ENCODE peak calls at places on chromosomes 12 and 14, in five cellular contexts. R is HCT116, C is H1, Z is transverse colon, M is tibial nerve. L is an unnamed sample.

GRCh38 chr14:77883479-77884238 is 83.8 kb downstream of the ADCK1 start:
- DNase-seq in R (no peak), M (no peak), C (no peak), Z (no peak), L (peak; percentile 35)

GRCh38 chr14:77230914-77231313 is 40.1 kb downstream of the NGB start:
- DNase-seq in R (no peak), C (no peak), M (no peak), Z (no peak), L (no peak)

GRCh38 chr14:94367896-94368590 is 20.4 kb downstream of the SERPINA1 start:
- DNase-seq in Z (no peak), M (no peak), C (no peak), R (no peak), L (no peak)

GRCh38 chr12:109767991-109768900 is 54.6 kb downstream of the FAM222A start:
- DNase-seq in Z (no peak), R (no peak), M (no peak), C (peak; percentile 42), L (no peak)

GRCh38 chr14:65574611-65575010 is 162.1 kb downstream of the FUT8 start:
- DNase-seq in C (no peak), Z (no peak), R (no peak), M (no peak), L (no peak)

GRCh38 chr12:68565391-68565903 is 45.3 kb upstream of the RAP1B start:
- DNase-seq in C (no peak), M (no peak), R (no peak), Z (no peak), L (no peak)

GRCh38 chr12:68406134-68406576 is 74.0 kb upstream of the MDM1 start:
- DNase-seq in C (peak; percentile 51), Z (peak; percentile 94), R (no peak), M (peak; percentile 89), L (no peak)

GRCh38 chr12:24560192-24560591 is 388.7 kb downstream of the BCAT1 start:
- DNase-seq in M (no peak), C (no peak), R (no peak), Z (no peak), L (no peak)

GRCh38 chr12:105206686-105207374 is 29.1 kb downstream of the APPL2 start:
- DNase-seq in C (no peak), M (no peak), R (no peak), Z (no peak), L (no peak)

GRCh38 chr14:56059054-56059453 is 59.2 kb upstream of the PELI2 start:
- DNase-seq in M (no peak), Z (no peak), C (no peak), R (no peak), L (no peak)

GRCh38 chr12:57085999-57086950 is 2.6 kb upstream of the NAB2 start:
- DNase-seq in M (peak; percentile 63), Z (peak; percentile 58), C (peak; percentile 72), R (no peak), L (peak; percentile 65)

GRCh38 chr12:4434721-4435425 is 10.7 kb downstream of the FGF6 start:
- DNase-seq in R (no peak), C (peak; percentile 26), M (no peak), Z (no peak), L (no peak)

GRCh38 chr12:75525263-75525662 is 13.9 kb upstream of the KRR1 start:
- DNase-seq in M (no peak), C (no peak), Z (no peak), R (no peak), L (no peak)
- TF ChIP-seq POLR2A in M (no peak), C (no peak), Z (no peak), R (no peak), L (no peak)

GRCh38 chr12:123365141-123365917 is 682 bp upstream of the SBNO1 start:
- DNase-seq in C (peak; percentile 95), R (peak; percentile 98), M (peak; percentile 95), Z (peak; percentile 99), L (peak; percentile 100)

GRCh38 chr12:123367511-123367910 is 2.9 kb upstream of the SBNO1 start:
- DNase-seq in C (no peak), R (no peak), Z (no peak), M (no peak), L (no peak)

GRCh38 chr12:123363385-123363742 is 1.3 kb downstream of the SBNO1 start:
- DNase-seq in C (no peak), M (no peak), R (no peak), Z (no peak), L (peak; percentile 57)

GRCh38 chr12:123363743-123364531 is 710 bp downstream of the SBNO1 start:
- DNase-seq in M (peak; percentile 5), R (no peak), C (peak; percentile 55), Z (peak; percentile 21), L (peak; percentile 64)

GRCh38 chr12:123364532-123365140 is at the start of gene SBNO1:
- DNase-seq in Z (peak; percentile 92), R (peak; percentile 75), C (no peak), M (peak; percentile 88), L (peak; percentile 97)
- TF ChIP-seq POLR2A in Z (peak; percentile 69), R (no peak), C (peak; percentile 67), M (peak; percentile 76), L (no peak)

DNA sequence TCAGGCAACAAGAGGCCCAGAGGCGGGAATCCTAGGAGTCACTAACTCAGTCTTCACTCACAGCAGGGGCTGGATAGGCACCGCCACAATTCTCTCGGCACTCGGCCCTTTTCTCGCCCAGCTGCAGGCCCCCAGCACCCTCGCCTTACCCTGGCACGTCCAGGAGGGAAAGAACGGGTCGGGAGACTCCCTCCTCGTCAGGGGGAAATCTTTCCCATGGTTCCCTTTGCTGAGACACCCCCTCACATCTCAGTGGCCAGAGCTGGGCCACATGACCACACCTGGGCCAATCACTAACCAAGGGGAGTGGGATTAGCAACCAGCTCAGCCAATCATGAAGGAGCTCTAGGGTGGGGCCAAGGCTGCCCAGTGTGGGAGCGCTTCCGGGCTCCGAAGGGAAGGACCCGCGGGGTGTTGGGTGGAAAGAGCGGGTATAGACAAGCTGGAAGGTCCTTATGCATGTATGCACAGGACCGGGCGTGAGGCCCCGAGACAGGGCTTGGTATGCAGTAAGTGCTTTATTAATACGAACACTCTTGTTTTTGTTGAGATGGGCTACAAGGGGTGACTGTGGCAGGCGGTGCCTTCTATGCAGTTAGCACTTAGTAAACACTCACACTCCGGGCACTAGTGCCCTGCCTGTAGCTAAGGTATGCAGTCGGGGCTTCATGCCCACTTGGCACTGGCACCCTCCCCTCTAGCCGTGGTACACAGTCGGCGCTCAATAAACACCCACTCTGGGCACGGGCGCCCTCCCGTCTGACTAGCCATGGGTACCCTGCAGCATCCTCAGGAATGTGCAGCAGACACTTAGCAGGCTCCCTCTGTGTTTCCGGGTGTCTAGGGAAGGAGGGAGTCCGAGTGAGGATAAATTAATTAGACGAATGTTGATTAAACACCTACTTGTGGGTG is 40.3 kb downstream of the ADGRD1 start:
- DNase-seq in C (no peak), Z (no peak), M (no peak), R (no peak), L (no peak)
- TF ChIP-seq POLR2A in C (no peak), Z (no peak), M (no peak), R (no peak), L (no peak)

GRCh38 chr12:54019924-54020586 is 8.2 kb upstream of the HOXC6 start:
- DNase-seq in Z (no peak), R (no peak), M (no peak), C (no peak), L (no peak)

GRCh38 chr12:54018608-54018984 is 9.6 kb upstream of the HOXC6 start:
- DNase-seq in Z (no peak), C (peak; percentile 64), R (no peak), M (peak; percentile 68), L (no peak)

GRCh38 chr12:54017845-54018607 is 9.2 kb downstream of the HOXC8 start:
- DNase-seq in R (peak; percentile 84), Z (peak; percentile 63), M (peak; percentile 79), C (peak; percentile 83), L (peak; percentile 12)

GRCh38 chr12:54020587-54020969 is 7.7 kb upstream of the HOXC6 start:
- DNase-seq in M (no peak), C (no peak), R (no peak), Z (no peak), L (no peak)

GRCh38 chr12:54019111-54019811 is 9.0 kb upstream of the HOXC6 start:
- DNase-seq in R (no peak), M (no peak), C (peak; percentile 68), Z (no peak), L (no peak)
- TF ChIP-seq POLR2A in R (no peak), M (no peak), C (no peak), Z (no peak), L (no peak)

GRCh38 chr12:128420163-128420562 is 153.2 kb downstream of the TMEM132C start:
- DNase-seq in C (no peak), Z (no peak), M (no peak), R (no peak), L (no peak)
- TF ChIP-seq POLR2A in C (no peak), Z (no peak), M (no peak), R (no peak), L (no peak)

DNA sequence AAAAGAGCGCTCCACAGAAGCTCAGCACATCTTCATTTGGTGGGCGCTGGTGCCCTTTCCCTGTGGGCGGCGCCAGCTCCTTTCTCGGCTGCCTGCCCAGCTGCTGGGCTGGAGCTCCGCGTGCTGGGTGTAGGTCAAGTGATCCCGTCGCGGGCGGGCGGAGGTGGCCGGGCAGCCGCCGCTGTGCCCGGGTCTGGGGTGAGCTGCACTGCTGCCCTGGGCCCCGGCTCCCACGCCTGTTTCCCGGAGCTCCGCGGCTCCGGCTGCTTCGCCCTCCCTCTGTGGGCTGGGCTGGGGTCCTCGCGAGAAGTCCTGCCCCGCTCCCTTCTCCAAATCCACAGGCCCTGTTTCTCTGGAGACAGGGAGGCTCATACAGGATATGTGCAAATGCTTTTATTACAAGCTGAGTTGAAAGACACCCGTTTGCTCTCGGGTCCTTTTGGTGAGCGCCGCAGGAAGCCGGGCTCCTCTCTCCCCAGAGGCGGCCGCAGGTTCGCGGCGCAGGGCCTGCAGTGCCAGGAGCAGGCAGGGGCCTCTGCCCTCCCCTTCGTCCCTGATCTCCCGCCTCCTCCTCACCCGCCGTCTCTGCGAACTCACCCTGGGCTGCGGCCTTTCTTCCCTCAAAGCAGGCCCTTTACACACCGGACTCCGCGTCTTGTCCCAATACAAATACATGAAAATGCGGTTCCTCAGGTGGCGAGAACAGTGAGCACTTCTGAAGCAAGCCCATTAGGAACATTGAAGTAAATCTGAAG is 67.8 kb upstream of the CAPRIN2 start:
- DNase-seq in R (no peak), M (peak; percentile 47), C (peak; percentile 79), Z (peak; percentile 61), L (peak; percentile 39)
- TF ChIP-seq POLR2A in R (no peak), M (peak; percentile 20), C (no peak), Z (no peak), L (no peak)

DNA sequence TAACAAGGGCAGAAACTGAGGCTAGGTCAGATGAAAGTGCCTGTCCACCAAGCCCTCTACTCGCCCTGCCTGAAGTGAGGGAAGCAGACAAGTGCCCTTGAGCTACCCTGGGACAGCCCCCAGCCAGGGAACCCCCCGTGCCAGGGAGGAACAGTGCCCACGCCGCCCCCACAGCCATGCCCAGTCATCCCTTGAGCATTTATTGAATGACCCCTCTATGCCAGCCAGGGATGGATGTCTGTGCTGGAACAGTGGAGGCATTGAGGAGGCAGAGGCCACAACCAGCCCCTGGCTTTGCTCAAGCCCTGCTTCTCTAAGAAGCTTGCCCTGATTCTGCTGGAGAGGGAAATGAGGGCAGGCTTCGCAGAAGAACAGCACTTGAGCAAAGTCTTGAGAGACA is 3.7 kb upstream of the AQP6 start:
- DNase-seq in M (no peak), Z (no peak), C (no peak), R (no peak), L (no peak)
- TF ChIP-seq POLR2A in M (no peak), Z (no peak), C (no peak), R (no peak), L (no peak)

DNA sequence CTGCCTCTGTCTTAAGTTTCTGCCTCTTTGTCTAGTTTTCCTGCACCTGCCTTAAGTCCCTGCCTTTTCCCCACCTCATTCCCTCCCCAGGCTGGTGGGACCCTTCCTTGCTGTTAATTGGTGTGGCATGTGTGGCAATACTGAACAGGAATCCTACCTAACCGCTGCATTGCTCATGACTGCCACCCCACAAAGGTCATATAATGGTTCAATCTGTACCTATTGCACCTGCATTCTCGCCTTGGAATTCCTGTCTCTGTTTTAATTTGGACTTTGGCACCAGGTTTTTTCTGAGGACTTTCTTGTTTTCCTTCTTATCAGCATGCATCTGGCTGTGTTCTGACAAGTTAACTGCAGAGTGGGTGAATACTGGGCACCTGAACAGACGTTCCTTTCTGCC is 966.2 kb upstream of the TMEM132C start:
- DNase-seq in M (no peak), Z (no peak), R (no peak), C (no peak), L (no peak)
- TF ChIP-seq POLR2A in M (no peak), Z (no peak), R (no peak), C (no peak), L (no peak)